ENCODE peak calls at places on chromosomes 3 and 15, in five cellular contexts. One of them, this sample, is unnamed.

GRCh38 chr3:35908366-35909232 is 269.3 kb downstream of the ARPP21 start:
- DNase-seq in neuronal stem cell: peak
- DNase-seq in IMR-90: peak
- DNase-seq in H1: peak
- DNase-seq in mesenchymal stem cell: peak
- DNase-seq in this sample: peak

GRCh38 chr15:66800584-66801235 is 98.7 kb downstream of the SMAD6 start:
- DNase-seq in neuronal stem cell: no peak
- DNase-seq in IMR-90: no peak
- DNase-seq in H1: no peak
- DNase-seq in mesenchymal stem cell: no peak
- DNase-seq in this sample: no peak

GRCh38 chr15:65206750-65207149 is 4.5 kb downstream of the CILP start:
- DNase-seq in neuronal stem cell: no peak
- DNase-seq in IMR-90: no peak
- DNase-seq in H1: no peak
- DNase-seq in mesenchymal stem cell: no peak
- DNase-seq in this sample: no peak

GRCh38 chr3:146536681-146537080 is 7.7 kb downstream of the PLSCR1 start:
- DNase-seq in neuronal stem cell: no peak
- DNase-seq in IMR-90: no peak
- DNase-seq in H1: no peak
- DNase-seq in mesenchymal stem cell: no peak
- DNase-seq in this sample: peak

GRCh38 chr3:59773970-59774369 is 724.1 kb upstream of the CFAP20DC start:
- DNase-seq in neuronal stem cell: no peak
- DNase-seq in IMR-90: no peak
- DNase-seq in H1: no peak
- DNase-seq in mesenchymal stem cell: no peak
- DNase-seq in this sample: no peak

GRCh38 chr15:96457852-96458251 is 127.4 kb downstream of the NR2F2 start:
- DNase-seq in neuronal stem cell: no peak
- DNase-seq in IMR-90: peak
- DNase-seq in H1: no peak
- DNase-seq in mesenchymal stem cell: peak
- DNase-seq in this sample: no peak

GRCh38 chr3:115848641-115849040 is 225.3 kb downstream of the GAP43 start:
- DNase-seq in neuronal stem cell: no peak
- DNase-seq in IMR-90: no peak
- DNase-seq in H1: no peak
- DNase-seq in mesenchymal stem cell: no peak
- DNase-seq in this sample: no peak

GRCh38 chr15:66558271-66558670 is 7.5 kb downstream of the LCTL start:
- DNase-seq in neuronal stem cell: no peak
- DNase-seq in IMR-90: no peak
- DNase-seq in H1: no peak
- DNase-seq in mesenchymal stem cell: no peak
- DNase-seq in this sample: peak

GRCh38 chr15:46277994-46278885 is 643.4 kb downstream of the SQOR start:
- DNase-seq in neuronal stem cell: no peak
- DNase-seq in IMR-90: no peak
- DNase-seq in H1: no peak
- DNase-seq in mesenchymal stem cell: no peak
- DNase-seq in this sample: no peak

GRCh38 chr3:119315600-119316312 is 21.6 kb downstream of the ARHGAP31 start:
- DNase-seq in neuronal stem cell: no peak
- DNase-seq in IMR-90: no peak
- DNase-seq in H1: no peak
- DNase-seq in mesenchymal stem cell: no peak
- DNase-seq in this sample: no peak

GRCh38 chr15:70336425-70337009 is 238.8 kb upstream of the TLE3 start:
- DNase-seq in neuronal stem cell: no peak
- DNase-seq in IMR-90: no peak
- DNase-seq in H1: no peak
- DNase-seq in mesenchymal stem cell: no peak
- DNase-seq in this sample: no peak

GRCh38 chr3:193783166-193783896 is 190.3 kb downstream of the OPA1 start:
- DNase-seq in neuronal stem cell: no peak
- DNase-seq in IMR-90: no peak
- DNase-seq in H1: no peak
- DNase-seq in mesenchymal stem cell: peak
- DNase-seq in this sample: peak

GRCh38 chr3:71681224-71681668 is 44.0 kb downstream of the EIF4E3 start:
- DNase-seq in neuronal stem cell: peak
- DNase-seq in IMR-90: peak
- DNase-seq in H1: peak
- DNase-seq in mesenchymal stem cell: peak
- DNase-seq in this sample: peak

GRCh38 chr15:70051948-70052633 is 45.6 kb downstream of the TLE3 start:
- DNase-seq in neuronal stem cell: no peak
- DNase-seq in IMR-90: no peak
- DNase-seq in H1: no peak
- DNase-seq in mesenchymal stem cell: no peak
- DNase-seq in this sample: no peak

GRCh38 chr3:132145833-132146232 is 111.0 kb upstream of the CPNE4 start:
- DNase-seq in neuronal stem cell: no peak
- DNase-seq in IMR-90: peak
- DNase-seq in H1: no peak
- DNase-seq in mesenchymal stem cell: no peak
- DNase-seq in this sample: no peak

DNA sequence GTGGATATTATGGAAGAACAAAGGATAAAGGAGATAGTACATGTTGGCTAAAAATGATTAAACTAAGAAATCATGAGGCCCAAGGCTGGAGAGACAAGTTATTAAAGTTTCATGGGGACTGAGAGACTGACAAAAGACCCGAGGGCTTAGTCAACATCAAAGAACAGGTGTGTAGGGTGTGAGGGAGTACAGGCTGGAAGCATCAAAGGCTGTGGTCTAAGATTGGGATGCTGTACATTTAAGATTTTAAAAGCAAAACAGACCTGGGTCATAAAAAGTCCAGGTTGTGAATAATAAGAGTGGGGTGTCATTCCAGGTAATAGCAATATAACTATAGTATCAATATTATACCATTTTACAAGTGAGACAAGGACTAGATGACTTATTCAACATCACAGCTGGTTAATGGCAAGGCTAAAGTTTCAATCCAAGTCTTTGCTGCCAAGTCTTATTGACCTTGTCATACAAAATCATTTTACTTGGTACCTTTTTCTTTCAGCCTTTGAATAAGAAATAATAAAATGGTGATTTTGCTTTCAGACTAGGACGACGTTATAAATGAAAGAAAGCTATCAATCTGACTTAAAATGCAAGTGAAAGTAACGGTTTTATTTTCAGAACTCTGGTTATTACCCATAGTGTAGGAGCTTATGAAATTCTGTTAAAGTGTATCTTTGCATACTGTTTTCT is 211.6 kb downstream of the TNIK start:
- DNase-seq in neuronal stem cell: no peak
- DNase-seq in IMR-90: no peak
- DNase-seq in H1: no peak
- DNase-seq in mesenchymal stem cell: no peak
- DNase-seq in this sample: no peak
- H3K14ac ChIP-seq in neuronal stem cell: no peak
- H3K14ac ChIP-seq in IMR-90: no peak
- H3K14ac ChIP-seq in H1: no peak
- H3K14ac ChIP-seq in mesenchymal stem cell: no peak
- H3K14ac ChIP-seq in this sample: no peak

GRCh38 chr15:61682891-61683500 is 377.3 kb downstream of the VPS13C start:
- DNase-seq in neuronal stem cell: no peak
- DNase-seq in IMR-90: no peak
- DNase-seq in H1: no peak
- DNase-seq in mesenchymal stem cell: no peak
- DNase-seq in this sample: no peak
- H3K4me3 ChIP-seq in neuronal stem cell: no peak
- H3K4me3 ChIP-seq in IMR-90: no peak
- H3K4me3 ChIP-seq in H1: no peak
- H3K4me3 ChIP-seq in mesenchymal stem cell: no peak
- H3K4me3 ChIP-seq in this sample: no peak

GRCh38 chr15:73594109-73594508 is 39.1 kb downstream of the NPTN start:
- DNase-seq in neuronal stem cell: no peak
- DNase-seq in IMR-90: no peak
- DNase-seq in H1: no peak
- DNase-seq in mesenchymal stem cell: no peak
- DNase-seq in this sample: no peak

GRCh38 chr15:73596214-73596613 is 37.0 kb downstream of the NPTN start:
- DNase-seq in neuronal stem cell: no peak
- DNase-seq in IMR-90: no peak
- DNase-seq in H1: no peak
- DNase-seq in mesenchymal stem cell: peak
- DNase-seq in this sample: peak

GRCh38 chr15:73598540-73599195 is 34.5 kb downstream of the NPTN start:
- DNase-seq in neuronal stem cell: no peak
- DNase-seq in IMR-90: peak
- DNase-seq in H1: no peak
- DNase-seq in mesenchymal stem cell: peak
- DNase-seq in this sample: no peak

GRCh38 chr15:73599934-73600333 is 33.3 kb downstream of the NPTN start:
- DNase-seq in neuronal stem cell: no peak
- DNase-seq in IMR-90: peak
- DNase-seq in H1: no peak
- DNase-seq in mesenchymal stem cell: peak
- DNase-seq in this sample: no peak

GRCh38 chr15:73597036-73597638 is 36.1 kb downstream of the NPTN start:
- DNase-seq in neuronal stem cell: no peak
- DNase-seq in IMR-90: no peak
- DNase-seq in H1: no peak
- DNase-seq in mesenchymal stem cell: no peak
- DNase-seq in this sample: no peak
- H3K14ac ChIP-seq in neuronal stem cell: no peak
- H3K14ac ChIP-seq in IMR-90: no peak
- H3K14ac ChIP-seq in H1: no peak
- H3K14ac ChIP-seq in mesenchymal stem cell: no peak
- H3K14ac ChIP-seq in this sample: no peak

GRCh38 chr3:128850544-128850943 is 28.9 kb upstream of the ACAD9 start:
- DNase-seq in neuronal stem cell: no peak
- DNase-seq in IMR-90: no peak
- DNase-seq in H1: no peak
- DNase-seq in mesenchymal stem cell: no peak
- DNase-seq in this sample: no peak
- H3K4me3 ChIP-seq in neuronal stem cell: no peak
- H3K4me3 ChIP-seq in IMR-90: no peak
- H3K4me3 ChIP-seq in H1: no peak
- H3K4me3 ChIP-seq in mesenchymal stem cell: no peak
- H3K4me3 ChIP-seq in this sample: no peak

GRCh38 chr3:185397676-185398075 is 34.7 kb downstream of the MAP3K13 start:
- DNase-seq in neuronal stem cell: no peak
- DNase-seq in IMR-90: no peak
- DNase-seq in H1: no peak
- DNase-seq in mesenchymal stem cell: no peak
- DNase-seq in this sample: no peak
- H3K14ac ChIP-seq in neuronal stem cell: no peak
- H3K14ac ChIP-seq in IMR-90: no peak
- H3K14ac ChIP-seq in H1: no peak
- H3K14ac ChIP-seq in mesenchymal stem cell: no peak
- H3K14ac ChIP-seq in this sample: no peak

GRCh38 chr3:46488735-46489361 is 8.9 kb upstream of the RTP3 start:
- DNase-seq in neuronal stem cell: peak
- DNase-seq in IMR-90: peak
- DNase-seq in H1: peak
- DNase-seq in mesenchymal stem cell: peak
- DNase-seq in this sample: peak

GRCh38 chr3:46489875-46490274 is 7.9 kb upstream of the RTP3 start:
- DNase-seq in neuronal stem cell: no peak
- DNase-seq in IMR-90: peak
- DNase-seq in H1: no peak
- DNase-seq in mesenchymal stem cell: peak
- DNase-seq in this sample: peak

GRCh38 chr3:46490338-46491084 is 7.3 kb upstream of the RTP3 start:
- DNase-seq in neuronal stem cell: no peak
- DNase-seq in IMR-90: peak
- DNase-seq in H1: peak
- DNase-seq in mesenchymal stem cell: peak
- DNase-seq in this sample: peak

GRCh38 chr3:46491089-46492070 is 6.4 kb upstream of the RTP3 start:
- DNase-seq in neuronal stem cell: no peak
- DNase-seq in IMR-90: no peak
- DNase-seq in H1: peak
- DNase-seq in mesenchymal stem cell: no peak
- DNase-seq in this sample: no peak

GRCh38 chr3:46489406-46489805 is 8.4 kb upstream of the RTP3 start:
- DNase-seq in neuronal stem cell: no peak
- DNase-seq in IMR-90: no peak
- DNase-seq in H1: no peak
- DNase-seq in mesenchymal stem cell: no peak
- DNase-seq in this sample: no peak
- H3K4me3 ChIP-seq in neuronal stem cell: no peak
- H3K4me3 ChIP-seq in IMR-90: no peak
- H3K4me3 ChIP-seq in H1: no peak
- H3K4me3 ChIP-seq in mesenchymal stem cell: no peak
- H3K4me3 ChIP-seq in this sample: no peak

GRCh38 chr3:144865886-144866285 is 894.3 kb downstream of the DIPK2A start:
- DNase-seq in neuronal stem cell: no peak
- DNase-seq in IMR-90: no peak
- DNase-seq in H1: no peak
- DNase-seq in mesenchymal stem cell: no peak
- DNase-seq in this sample: no peak
- H3K14ac ChIP-seq in neuronal stem cell: no peak
- H3K14ac ChIP-seq in IMR-90: no peak
- H3K14ac ChIP-seq in H1: no peak
- H3K14ac ChIP-seq in mesenchymal stem cell: no peak
- H3K14ac ChIP-seq in this sample: no peak

GRCh38 chr3:29322586-29322985 is 41.7 kb downstream of the RBMS3 start:
- DNase-seq in neuronal stem cell: no peak
- DNase-seq in IMR-90: no peak
- DNase-seq in H1: no peak
- DNase-seq in mesenchymal stem cell: no peak
- DNase-seq in this sample: no peak

GRCh38 chr3:29319262-29319661 is 38.4 kb downstream of the RBMS3 start:
- DNase-seq in neuronal stem cell: no peak
- DNase-seq in IMR-90: no peak
- DNase-seq in H1: no peak
- DNase-seq in mesenchymal stem cell: no peak
- DNase-seq in this sample: no peak

GRCh38 chr3:29319798-29320197 is 38.9 kb downstream of the RBMS3 start:
- DNase-seq in neuronal stem cell: no peak
- DNase-seq in IMR-90: no peak
- DNase-seq in H1: no peak
- DNase-seq in mesenchymal stem cell: no peak
- DNase-seq in this sample: no peak

GRCh38 chr3:29329986-29330514 is 49.2 kb downstream of the RBMS3 start:
- DNase-seq in neuronal stem cell: no peak
- DNase-seq in IMR-90: peak
- DNase-seq in H1: no peak
- DNase-seq in mesenchymal stem cell: peak
- DNase-seq in this sample: no peak

DNA sequence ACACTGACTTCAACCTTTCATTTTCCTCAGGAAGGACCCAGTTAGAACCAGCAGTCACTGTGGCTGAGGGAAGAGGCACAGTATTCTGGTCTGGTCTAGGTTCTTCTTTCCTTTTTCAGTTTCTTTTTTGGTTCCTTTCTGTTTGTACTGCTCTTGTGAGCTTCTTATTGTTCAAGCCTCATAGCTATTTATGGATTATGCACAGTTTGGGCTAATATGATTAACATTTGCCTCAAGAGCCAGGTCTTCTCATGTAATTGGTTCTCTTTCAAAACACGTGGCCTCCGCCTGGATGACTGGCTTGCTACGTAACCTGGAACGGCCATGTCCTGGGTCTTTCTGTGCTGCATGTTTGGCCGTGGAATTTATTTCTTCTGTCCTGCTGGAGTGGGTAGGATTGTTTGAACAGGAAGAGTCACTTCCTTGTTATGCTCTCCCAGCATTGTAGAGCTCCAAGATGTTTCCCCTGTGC is 43.3 kb downstream of the RBMS3 start:
- DNase-seq in neuronal stem cell: no peak
- DNase-seq in IMR-90: peak
- DNase-seq in H1: no peak
- DNase-seq in mesenchymal stem cell: peak
- DNase-seq in this sample: peak
- H3K4me3 ChIP-seq in neuronal stem cell: no peak
- H3K4me3 ChIP-seq in IMR-90: peak
- H3K4me3 ChIP-seq in H1: no peak
- H3K4me3 ChIP-seq in mesenchymal stem cell: no peak
- H3K4me3 ChIP-seq in this sample: no peak

This sample was measured in trophoblast cell.